ENCODE peak calls at places on chromosomes 4 and X, in nine cellular contexts. J is esophagus squamous epithelium; S is endodermal cell; W is tibial artery; U is astrocyte; O is IMR-90; M is right cardiac atrium; K is CD4-positive, CD25-positive, alpha-beta regulatory T cell; R is aorta. C is an unnamed sample. For H3K4me1, the result is how much of the 10 kb centered on the place peaks cover.

GRCh38 chrX:75596178-75596577 is 73.3 kb upstream of the ZDHHC15 start:
- DNase-seq in J (no peak), S (no peak), W (no peak), U (peak), O (no peak), M (no peak), K (no peak), R (no peak), C (no peak)

GRCh38 chr4:172654482-172654881 is 514.1 kb upstream of the GALNT7 start:
- DNase-seq in J (no peak), S (no peak), W (no peak), U (no peak), O (no peak), M (no peak), K (no peak), R (no peak), C (no peak)

GRCh38 chr4:21522296-21522695 is 426.3 kb downstream of the KCNIP4 start:
- DNase-seq in J (no peak), S (no peak), W (no peak), U (no peak), O (no peak), M (no peak), K (no peak), R (no peak), C (no peak)

GRCh38 chr4:128385683-128386304 is 98.2 kb upstream of the PGRMC2 start:
- DNase-seq in J (no peak), S (no peak), W (no peak), U (peak), O (peak), M (no peak), K (no peak), R (no peak), C (no peak)

GRCh38 chr4:52995341-52996030 is 133.4 kb downstream of the RASL11B start:
- DNase-seq in J (no peak), S (no peak), W (no peak), U (peak), O (peak), M (no peak), K (no peak), R (no peak), C (no peak)

GRCh38 chr4:42018451-42018850 is 28.1 kb downstream of the SLC30A9 start:
- DNase-seq in J (no peak), S (no peak), W (no peak), U (peak), O (no peak), M (no peak), K (no peak), R (no peak), C (no peak)

GRCh38 chrX:118571829-118572228 is 76.2 kb downstream of the DOCK11 start:
- DNase-seq in J (no peak), S (no peak), W (peak), U (no peak), O (no peak), M (no peak), K (no peak), R (no peak), C (no peak)

GRCh38 chrX:55210931-55211677 is 9.0 kb upstream of the PAGE5 start:
- DNase-seq in J (no peak), S (no peak), W (no peak), U (no peak), O (no peak), M (no peak), K (no peak), R (no peak), C (no peak)

GRCh38 chr4:142265536-142265935 is 580.6 kb downstream of the INPP4B start:
- DNase-seq in J (no peak), S (no peak), W (no peak), U (peak), O (peak), M (no peak), K (no peak), R (no peak), C (no peak)

GRCh38 chr4:80058740-80059139 is 14.3 kb downstream of the ANTXR2 start:
- DNase-seq in J (no peak), S (no peak), W (no peak), U (no peak), O (peak), M (no peak), K (peak), R (no peak), C (peak)

GRCh38 chr4:167616471-167616870 is 382.2 kb upstream of the SPOCK3 start:
- DNase-seq in J (no peak), S (no peak), W (no peak), U (peak), O (no peak), M (no peak), K (no peak), R (no peak), C (no peak)

GRCh38 chr4:70196855-70197254 is 1.3 kb downstream of the ODAM start:
- DNase-seq in J (no peak), S (no peak), W (no peak), U (no peak), O (no peak), M (no peak), K (no peak), R (no peak), C (no peak)

GRCh38 chrX:56947695-56948094 is 47.6 kb downstream of the SPIN3 start:
- DNase-seq in J (no peak), S (no peak), W (no peak), U (peak), O (peak), M (no peak), K (no peak), R (no peak), C (no peak)

GRCh38 chrX:140967036-140967435 is 35.4 kb upstream of the SPANXB1 start:
- DNase-seq in J (no peak), S (no peak), W (no peak), U (no peak), O (no peak), M (no peak), K (no peak), R (no peak), C (no peak)

GRCh38 chrX:15468036-15468435 is 25.1 kb downstream of the PIR start:
- DNase-seq in J (no peak), S (peak), W (peak), U (peak), O (peak), M (no peak), K (no peak), R (no peak), C (no peak)

GRCh38 chr4:29983890-29984289 is 736.3 kb upstream of the PCDH7 start:
- DNase-seq in J (no peak), S (no peak), W (no peak), U (no peak), O (no peak), M (no peak), K (no peak), R (no peak), C (no peak)

GRCh38 chr4:147811878-147812277 is 80.0 kb downstream of the ARHGAP10 start:
- DNase-seq in J (no peak), S (no peak), W (no peak), U (no peak), O (no peak), M (no peak), K (no peak), R (no peak), C (no peak)

GRCh38 chr4:147813107-147813773 is 81.4 kb downstream of the ARHGAP10 start:
- DNase-seq in J (no peak), S (no peak), W (no peak), U (no peak), O (no peak), M (no peak), K (no peak), R (no peak), C (no peak)

GRCh38 chr4:147814334-147814733 is 82.4 kb downstream of the ARHGAP10 start:
- DNase-seq in J (no peak), S (no peak), W (no peak), U (peak), O (no peak), M (no peak), K (no peak), R (no peak), C (no peak)

GRCh38 chr4:147816382-147817254 is 84.7 kb downstream of the ARHGAP10 start:
- DNase-seq in J (no peak), S (no peak), W (peak), U (no peak), O (no peak), M (peak), K (no peak), R (no peak), C (no peak)

DNA sequence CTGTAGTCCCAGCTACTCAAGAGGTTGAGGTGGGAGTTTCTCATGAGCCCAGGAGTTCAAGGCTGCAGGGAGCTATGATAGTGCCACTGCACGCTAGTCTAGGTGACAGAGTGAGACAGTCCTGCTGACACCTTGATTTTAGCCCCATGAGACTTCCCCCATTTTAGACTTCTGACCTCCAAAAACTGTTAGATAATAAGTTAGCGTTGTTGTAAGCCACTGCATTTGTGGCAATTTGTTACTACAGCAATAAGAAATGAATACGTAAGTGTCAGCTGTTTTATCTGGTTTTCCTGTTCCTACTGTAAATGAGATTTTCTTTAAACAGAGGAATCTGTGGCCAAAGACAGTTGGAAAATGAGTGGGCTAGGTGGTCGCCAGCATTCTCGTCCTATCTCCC is 83.9 kb downstream of the ARHGAP10 start:
- DNase-seq in J (no peak), S (no peak), W (no peak), U (no peak), O (no peak), M (no peak), K (no peak), R (no peak), C (no peak)
- H3K4me1 ChIP-seq in J (under half), S (under half), W (under half), U (under half), O (under half), M (under half), K (under half), R (under half), C (under half)

DNA sequence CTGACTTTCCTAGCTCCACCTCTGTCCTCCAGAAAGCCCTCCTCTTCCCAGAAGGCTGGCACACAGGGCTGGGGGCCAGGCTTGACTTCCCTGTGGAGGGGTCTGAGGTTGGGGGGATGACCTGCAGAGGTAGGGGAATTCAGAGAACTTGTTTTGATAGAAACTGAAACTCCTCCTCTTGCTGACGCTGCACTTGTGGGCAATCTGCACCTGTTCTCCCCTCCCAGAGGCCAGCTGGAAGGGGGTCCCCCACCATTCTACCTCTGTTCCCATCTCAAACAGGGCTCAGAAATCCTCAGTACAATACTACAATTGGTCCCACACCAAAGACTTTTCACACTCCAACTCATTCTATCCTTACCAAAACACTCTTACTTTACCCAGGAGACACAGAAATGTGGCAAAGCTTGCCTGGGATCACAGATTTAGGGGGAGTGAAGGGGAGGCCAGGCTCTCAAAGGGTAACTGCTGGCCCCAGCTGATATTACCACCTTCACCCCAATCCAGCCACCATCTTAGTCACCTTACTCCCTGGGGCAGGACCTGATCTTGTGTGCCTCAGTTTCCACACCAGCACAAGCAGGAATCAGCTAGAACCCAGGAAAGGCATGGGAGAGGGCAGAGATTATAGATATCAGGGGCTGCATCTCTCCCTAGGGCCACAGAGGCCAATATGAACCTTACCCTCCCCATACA is 18.5 kb downstream of the OTUD5 start:
- DNase-seq in J (no peak), S (no peak), W (no peak), U (no peak), O (no peak), M (no peak), K (peak), R (peak), C (peak)
- H3K4me3 ChIP-seq in J (no peak), S (no peak), W (no peak), U (no peak), O (no peak), M (no peak), K (peak), R (no peak), C (peak)

GRCh38 chr4:1042352-1043025 is 31.1 kb downstream of the FGFRL1 start:
- DNase-seq in J (no peak), S (no peak), W (no peak), U (no peak), O (no peak), M (peak), K (no peak), R (peak), C (peak)

GRCh38 chr4:1041936-1042330 is 30.5 kb downstream of the FGFRL1 start:
- DNase-seq in J (no peak), S (no peak), W (no peak), U (no peak), O (no peak), M (peak), K (no peak), R (peak), C (no peak)

GRCh38 chr4:1040344-1041146 is 29.1 kb downstream of the FGFRL1 start:
- DNase-seq in J (no peak), S (no peak), W (no peak), U (no peak), O (no peak), M (peak), K (no peak), R (no peak), C (no peak)

GRCh38 chr4:1039493-1040343 is 28.3 kb downstream of the FGFRL1 start:
- DNase-seq in J (no peak), S (peak), W (peak), U (no peak), O (peak), M (peak), K (no peak), R (peak), C (no peak)

GRCh38 chr4:1041147-1041935 is 29.9 kb downstream of the FGFRL1 start:
- DNase-seq in J (no peak), S (peak), W (no peak), U (peak), O (peak), M (peak), K (no peak), R (no peak), C (no peak)
- H3K4me1 ChIP-seq in J (under half), S (under half), W (under half), U (half or more), O (under half), M (under half), K (under half), R (under half), C (under half)

GRCh38 chr4:109972786-109973528 is 60.3 kb downstream of the EGF start:
- DNase-seq in J (no peak), S (no peak), W (no peak), U (no peak), O (no peak), M (no peak), K (no peak), R (no peak), C (no peak)
- H3K4me3 ChIP-seq in J (no peak), S (no peak), W (no peak), U (no peak), O (no peak), M (no peak), K (no peak), R (no peak), C (no peak)

GRCh38 chrX:46203115-46203514 is 342.1 kb downstream of the ZNF674 start:
- DNase-seq in J (no peak), S (no peak), W (no peak), U (peak), O (no peak), M (no peak), K (no peak), R (no peak), C (no peak)

GRCh38 chrX:46200423-46200822 is 344.8 kb downstream of the ZNF674 start:
- DNase-seq in J (no peak), S (no peak), W (no peak), U (no peak), O (no peak), M (no peak), K (no peak), R (no peak), C (no peak)

GRCh38 chrX:46209037-46209436 is 336.2 kb downstream of the ZNF674 start:
- DNase-seq in J (no peak), S (no peak), W (no peak), U (peak), O (no peak), M (no peak), K (no peak), R (no peak), C (no peak)

GRCh38 chrX:46208225-46208854 is 336.9 kb downstream of the ZNF674 start:
- DNase-seq in J (no peak), S (no peak), W (no peak), U (peak), O (no peak), M (no peak), K (no peak), R (no peak), C (no peak)

DNA sequence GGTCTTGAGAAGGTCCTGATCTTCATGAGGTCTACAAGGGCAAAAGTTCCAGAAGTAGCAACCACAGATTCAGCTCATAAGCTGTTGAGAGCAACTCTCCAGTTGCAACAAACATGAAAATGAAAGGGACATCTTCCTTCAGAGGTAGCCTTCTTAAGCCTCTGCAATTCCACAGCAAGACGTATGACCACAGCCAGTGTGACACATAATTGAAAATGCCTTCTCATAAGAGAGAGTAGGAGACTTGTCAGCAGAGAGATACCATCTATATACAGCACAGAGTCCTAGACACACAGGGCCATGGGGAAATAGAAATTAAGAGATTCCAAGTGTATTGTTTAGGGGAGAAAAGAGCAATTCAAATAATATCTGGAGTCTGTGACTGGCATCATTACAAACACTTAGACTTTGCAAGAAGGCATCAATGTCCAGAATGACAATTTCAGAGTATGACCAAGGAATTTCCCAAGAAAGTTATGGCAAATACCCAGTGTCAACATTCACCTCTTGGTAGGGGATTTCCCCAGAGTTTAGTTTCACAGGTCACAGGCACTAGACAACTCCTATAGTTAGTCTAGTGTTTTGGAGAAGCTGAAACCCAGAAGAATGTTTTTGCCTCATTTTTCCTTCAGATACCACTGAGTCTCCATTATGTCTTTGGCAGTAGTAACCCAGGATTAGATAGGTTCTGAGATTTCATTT is 340.3 kb downstream of the ZNF674 start:
- DNase-seq in J (no peak), S (no peak), W (no peak), U (peak), O (no peak), M (no peak), K (no peak), R (no peak), C (no peak)
- H3K4me1 ChIP-seq in J (under half), S (under half), W (under half), U (under half), O (under half), M (under half), K (under half), R (under half), C (under half)

GRCh38 chr4:149793459-149793858 is 22.2 kb downstream of the IQCM start:
- DNase-seq in J (no peak), S (no peak), W (no peak), U (peak), O (peak), M (no peak), K (no peak), R (no peak), C (no peak)
- H3K4me3 ChIP-seq in J (no peak), S (no peak), W (no peak), U (no peak), O (no peak), M (no peak), K (no peak), R (no peak), C (no peak)

GRCh38 chr4:40238700-40239548 is 42.1 kb downstream of the RHOH start:
- DNase-seq in J (no peak), S (no peak), W (no peak), U (no peak), O (no peak), M (no peak), K (peak), R (no peak), C (peak)
- H3K4me1 ChIP-seq in J (under half), S (under half), W (under half), U (under half), O (under half), M (under half), K (half or more), R (under half), C (half or more)

DNA sequence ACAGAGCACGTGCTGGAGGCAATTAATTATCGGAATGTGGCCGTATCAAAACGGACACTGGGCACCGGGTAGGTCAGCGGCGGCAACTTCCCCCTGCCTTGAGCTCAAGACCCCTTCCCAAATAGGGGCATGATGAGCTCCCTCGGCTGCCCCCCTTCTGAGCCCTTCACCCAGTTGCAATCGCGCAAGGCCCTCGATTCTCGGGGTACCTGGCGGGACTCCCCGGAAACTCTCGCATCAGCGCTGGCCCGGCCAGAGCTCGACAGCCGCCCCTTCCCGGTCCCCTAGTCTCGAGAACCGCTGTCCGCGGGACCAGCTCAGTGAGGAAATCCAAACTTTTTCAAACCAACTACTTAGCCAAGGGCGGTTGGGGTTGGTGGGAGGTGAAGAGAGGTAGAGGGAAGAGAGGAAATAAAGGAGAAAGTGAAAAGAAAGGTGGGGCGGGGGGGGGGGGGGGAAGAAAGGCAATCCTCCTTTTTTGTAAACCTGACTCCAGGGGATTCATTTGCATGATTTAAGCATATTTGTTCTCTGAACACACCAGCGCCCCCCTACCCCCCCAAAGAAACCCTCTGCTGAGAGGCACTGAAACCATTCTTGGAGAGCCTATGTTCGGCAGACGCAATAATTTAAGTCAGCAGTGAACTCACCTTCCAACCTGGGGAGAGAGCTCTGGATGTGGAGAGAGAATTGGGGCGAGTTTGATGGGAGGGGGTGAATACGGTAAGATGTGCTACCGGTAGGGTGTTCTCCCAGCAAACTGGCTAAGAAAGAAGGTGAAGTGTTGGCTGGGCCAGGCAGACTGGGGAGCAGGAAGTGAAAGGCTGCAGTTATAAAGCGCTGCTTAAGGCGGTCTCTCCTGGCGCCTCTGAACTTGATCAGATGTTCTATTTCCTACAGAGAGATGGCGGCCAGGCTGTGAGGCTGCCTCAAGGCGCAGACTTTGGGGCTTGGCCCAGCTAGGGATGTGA is 2.0 kb upstream of the ZIC3 start:
- DNase-seq in J (no peak), S (peak), W (no peak), U (no peak), O (no peak), M (no peak), K (no peak), R (no peak), C (no peak)
- H3K4me3 ChIP-seq in J (no peak), S (peak), W (no peak), U (no peak), O (no peak), M (no peak), K (no peak), R (no peak), C (no peak)

C was measured in CD8-positive, alpha-beta memory T cell.